ENCODE peak calls at places on chromosomes 12 and 14, in ten cellular contexts. K, Q, L, X, O, P, N, J, R and S are unnamed samples.

GRCh38 chr12:80814453-80814852 is 97.7 kb downstream of the MYF5 start:
- DNase-seq in P (no peak), J (no peak), R (no peak), Q (no peak), N (no peak), X (no peak), K (no peak), O (no peak), L (no peak), S (no peak)

GRCh38 chr14:20553024-20553423 is 7.8 kb downstream of the RNASE9 start:
- DNase-seq in R (no peak), Q (no peak), L (no peak), O (no peak), P (no peak), K (no peak), J (no peak), N (no peak), X (no peak), S (no peak)

GRCh38 chr12:34396861-34397590 is 374.7 kb downstream of the ALG10 start:
- DNase-seq in J (no peak), L (no peak), Q (no peak), N (no peak), P (no peak), O (peak), X (no peak), K (no peak), R (no peak), S (peak)

GRCh38 chr12:66453837-66454236 is 151.5 kb downstream of the HELB start:
- DNase-seq in J (no peak), N (no peak), P (no peak), L (no peak), R (no peak), X (no peak), O (no peak), Q (no peak), K (peak), S (no peak)

GRCh38 chr14:93759781-93760307 is 28.4 kb downstream of the PRIMA1 start:
- DNase-seq in X (no peak), L (no peak), J (peak), K (no peak), O (peak), Q (no peak), N (no peak), R (peak), P (peak), S (no peak)

GRCh38 chr14:94373708-94374107 is 14.7 kb downstream of the SERPINA1 start:
- DNase-seq in O (no peak), P (no peak), J (no peak), K (peak), Q (peak), N (no peak), X (no peak), L (peak), R (no peak), S (no peak)

GRCh38 chr14:35365130-35366047 is 39.2 kb downstream of the NFKBIA start:
- DNase-seq in N (peak), P (no peak), J (no peak), R (peak), K (peak), Q (peak), X (peak), L (peak), O (peak), S (peak)

GRCh38 chr12:25653487-25654175 is 100.5 kb upstream of the LMNTD1 start:
- DNase-seq in K (no peak), P (no peak), J (no peak), R (no peak), L (no peak), N (no peak), X (no peak), O (peak), Q (no peak), S (no peak)

GRCh38 chr12:89345830-89346740 is 6.2 kb downstream of the DUSP6 start:
- DNase-seq in Q (no peak), X (peak), N (no peak), R (peak), J (peak), O (peak), L (peak), K (peak), P (no peak), S (no peak)

GRCh38 chr12:100897240-100897639 is 102.7 kb downstream of the ANO4 start:
- DNase-seq in R (no peak), X (no peak), L (no peak), P (peak), N (no peak), K (no peak), O (no peak), J (no peak), Q (no peak), S (no peak)

GRCh38 chr12:67534671-67535070 is 113.9 kb upstream of the DYRK2 start:
- DNase-seq in Q (no peak), J (no peak), P (no peak), N (no peak), X (no peak), K (peak), O (no peak), L (peak), R (no peak), S (no peak)

GRCh38 chr12:55974308-55974724 is 438 bp downstream of the RAB5B start:
- DNase-seq in R (peak), L (peak), P (no peak), O (no peak), K (peak), J (peak), N (no peak), X (no peak), Q (peak), S (peak)

GRCh38 chr12:101230547-101230946 is 20.5 kb upstream of the SLC5A8 start:
- DNase-seq in R (no peak), K (peak), Q (peak), N (no peak), P (no peak), J (no peak), X (no peak), L (peak), O (no peak), S (no peak)

GRCh38 chr12:5433840-5434646 is 2.1 kb downstream of the NTF3 start:
- DNase-seq in J (no peak), O (no peak), N (no peak), P (no peak), L (peak), Q (no peak), X (no peak), R (no peak), K (no peak), S (no peak)

GRCh38 chr14:75454963-75455546 is 27.2 kb downstream of the JDP2 start:
- DNase-seq in P (no peak), L (peak), K (peak), R (no peak), Q (no peak), J (no peak), N (no peak), X (no peak), O (peak), S (no peak)

GRCh38 chr12:125773033-125773432 is 707.8 kb downstream of the AACS start:
- DNase-seq in L (no peak), N (no peak), R (peak), K (no peak), J (peak), O (no peak), Q (no peak), P (no peak), X (peak), S (no peak)

GRCh38 chr12:27244680-27245005 is 557 bp downstream of the STK38L start:
- DNase-seq in N (no peak), X (peak), O (no peak), J (no peak), R (no peak), P (no peak), Q (no peak), L (no peak), K (peak), S (no peak)

GRCh38 chr12:86261142-86261541 is 5.0 kb upstream of the MGAT4C start:
- DNase-seq in J (no peak), K (peak), P (no peak), R (no peak), O (no peak), N (no peak), Q (no peak), X (no peak), L (no peak), S (no peak)

GRCh38 chr12:82910246-82910893 is 223.7 kb downstream of the TMTC2 start:
- DNase-seq in R (no peak), N (no peak), Q (no peak), K (no peak), L (no peak), P (peak), J (no peak), X (no peak), O (no peak), S (no peak)

GRCh38 chr14:105146181-105146975 is 22.2 kb downstream of the JAG2 start:
- DNase-seq in X (no peak), J (no peak), Q (no peak), L (no peak), K (no peak), N (no peak), R (no peak), P (no peak), O (peak), S (no peak)

GRCh38 chr14:52926994-52927393 is 23.9 kb downstream of the FERMT2 start:
- DNase-seq in N (no peak), K (peak), R (no peak), P (peak), Q (no peak), L (peak), X (no peak), J (peak), O (no peak), S (no peak)

GRCh38 chr14:70886421-70887206 is 20.6 kb upstream of the PCNX1 start:
- DNase-seq in P (no peak), K (peak), J (no peak), L (peak), R (peak), O (no peak), Q (no peak), X (no peak), N (peak), S (no peak)

GRCh38 chr14:19902409-19902808 is 18.0 kb upstream of the OR4K5 start:
- DNase-seq in K (no peak), X (no peak), O (no peak), N (no peak), L (no peak), R (no peak), P (no peak), Q (no peak), J (no peak), S (no peak)